ENCODE peak calls at places on chromosomes 12 and 14, in four cellular contexts. C is dorsolateral prefrontal cortex, A is progenitor cell of endocrine pancreas, D is chondrocyte. N is an unnamed sample.

GRCh38 chr14:88535813-88536212 is 19.0 kb downstream of the PTPN21 start:
- DNase-seq in D (no peak), A (no peak), C (no peak), N (no peak)

GRCh38 chr12:71710276-71711125 is 24.6 kb downstream of the TMEM19 start:
- DNase-seq in C (no peak), A (no peak), D (no peak), N (no peak)

GRCh38 chr12:131941116-131941986 is 8.4 kb upstream of the EP400 start:
- DNase-seq in A (no peak), D (peak; percentile 86), C (peak; percentile 26), N (no peak)

GRCh38 chr14:26730929-26731618 is 133.2 kb upstream of the NOVA1 start:
- DNase-seq in D (no peak), A (peak; percentile 8), C (peak; percentile 39), N (peak; percentile 8)

GRCh38 chr12:131347345-131347714 is 363.6 kb upstream of the SFSWAP start:
- DNase-seq in A (no peak), D (no peak), C (no peak), N (no peak)

GRCh38 chr14:23727566-23728335 is 91.6 kb downstream of the DHRS2 start:
- DNase-seq in A (no peak), C (no peak), D (no peak), N (no peak)

GRCh38 chr12:53069621-53070410 is 9.4 kb downstream of the SPRYD3 start:
- DNase-seq in C (no peak), D (peak; percentile 47), A (no peak), N (no peak)

GRCh38 chr12:64674367-64674922 is 64.2 kb downstream of the RASSF3 start:
- DNase-seq in D (no peak), C (no peak), A (no peak), N (no peak)

GRCh38 chr14:96832351-96832750 is 35.2 kb downstream of the VRK1 start:
- DNase-seq in A (no peak), D (no peak), C (no peak), N (no peak)

GRCh38 chr12:54126696-54127537 is 61.9 kb downstream of the SMUG1 start:
- DNase-seq in D (no peak), C (no peak), A (no peak), N (no peak)

GRCh38 chr14:22657861-22658260 is 13.7 kb upstream of the OR6J1 start:
- DNase-seq in C (no peak), D (no peak), A (no peak), N (no peak)

GRCh38 chr12:127145929-127146789 is 1120.8 kb upstream of the TMEM132C start:
- DNase-seq in A (no peak), C (peak; percentile 85), D (peak; percentile 91), N (no peak)

GRCh38 chr12:75711276-75711675 is 199.9 kb upstream of the KRR1 start:
- DNase-seq in C (no peak), A (no peak), D (no peak), N (no peak)

GRCh38 chr12:90839340-90839739 is 115.6 kb downstream of the CCER1 start:
- DNase-seq in C (no peak), A (no peak), D (no peak), N (no peak)

GRCh38 chr12:78760906-78761305 is 103.7 kb upstream of the SYT1 start:
- DNase-seq in C (no peak), A (no peak), D (no peak), N (no peak)

DNA sequence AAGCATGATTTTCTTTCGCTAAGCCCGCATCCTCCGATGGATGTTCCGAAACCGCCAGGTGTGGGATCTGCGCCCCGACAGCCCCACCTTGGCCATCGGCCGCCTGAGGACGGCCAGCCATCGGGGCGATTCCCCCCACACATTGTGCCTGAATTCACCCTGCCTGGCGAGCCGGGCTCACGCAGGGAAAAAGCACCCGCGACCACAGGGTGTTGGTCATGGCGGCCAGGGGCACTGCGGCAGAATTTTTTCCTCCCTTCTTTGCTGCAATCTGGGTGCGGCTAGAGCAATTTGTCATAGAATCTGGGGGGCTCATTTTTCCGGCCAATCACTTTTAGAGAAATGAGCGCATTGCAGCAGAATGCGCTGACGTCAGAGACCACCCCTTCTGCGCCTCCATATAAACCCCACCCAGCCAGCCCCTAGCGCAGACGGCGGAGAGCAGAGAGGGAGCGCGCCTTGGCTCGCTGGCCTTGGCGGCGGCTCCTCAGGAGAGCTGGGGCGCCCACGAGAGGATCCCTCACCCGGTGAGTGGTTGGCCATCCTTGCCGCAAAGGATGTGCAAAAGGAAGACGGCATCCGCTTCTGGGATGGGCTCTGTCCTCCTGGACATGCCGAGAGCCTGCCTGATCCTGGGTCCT is at the start of gene MEG3:
- DNase-seq in C (peak; percentile 74), A (no peak), D (no peak), N (no peak)
- TF ChIP-seq CTCF in C (no peak), A (no peak), D (no peak), N (no peak)

DNA sequence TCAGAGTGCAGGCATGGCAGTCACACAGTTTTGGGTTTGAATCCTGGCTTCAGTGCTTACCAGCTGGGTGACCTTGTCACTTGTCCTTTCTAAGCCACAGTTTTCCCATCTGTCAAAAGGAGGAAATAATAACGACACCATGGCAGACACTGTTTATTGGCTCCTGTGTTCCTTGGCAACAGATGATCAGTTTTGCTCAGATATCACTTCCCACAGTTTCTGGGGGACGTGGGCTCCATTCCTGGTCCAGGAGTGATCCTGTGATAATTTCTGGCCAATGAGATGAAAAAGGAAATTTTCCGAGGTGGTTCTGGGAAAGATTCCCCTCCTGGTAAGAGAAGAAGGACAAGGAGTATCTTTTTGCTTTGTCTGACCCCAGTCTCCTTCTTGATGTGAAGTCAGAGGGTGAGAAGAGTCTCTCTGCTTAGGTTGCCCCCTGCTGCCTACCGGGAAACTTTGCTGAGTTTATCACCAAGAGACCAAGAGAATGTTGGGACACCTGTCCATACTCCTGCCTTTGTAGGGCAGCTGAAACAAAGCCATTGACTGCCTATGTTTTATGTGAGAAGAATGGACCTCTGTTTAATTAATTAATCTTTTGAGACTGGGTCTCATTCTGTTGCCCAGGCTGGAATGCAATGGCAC is 178.9 kb upstream of the NRXN3 start:
- DNase-seq in D (no peak), A (no peak), C (no peak), N (no peak)
- TF ChIP-seq CTCF in D (no peak), A (peak; percentile 22), C (peak; percentile 39), N (peak; percentile 32)

GRCh38 chr14:61570188-61570960 is 124.9 kb upstream of the HIF1A start:
- DNase-seq in C (no peak), D (no peak), A (no peak), N (no peak)

GRCh38 chr14:61569783-61570182 is 125.5 kb upstream of the HIF1A start:
- DNase-seq in A (no peak), C (no peak), D (no peak), N (no peak)

GRCh38 chr14:61569308-61569707 is 126.0 kb upstream of the HIF1A start:
- DNase-seq in C (no peak), D (no peak), A (no peak), N (no peak)

GRCh38 chr14:61567838-61568571 is 127.3 kb upstream of the HIF1A start:
- DNase-seq in A (no peak), C (no peak), D (no peak), N (no peak)

GRCh38 chr14:61568572-61569011 is 126.7 kb upstream of the HIF1A start:
- DNase-seq in C (no peak), D (no peak), A (peak; percentile 22), N (no peak)
- TF ChIP-seq CTCF in C (no peak), D (no peak), A (peak; percentile 33), N (peak; percentile 25)

DNA sequence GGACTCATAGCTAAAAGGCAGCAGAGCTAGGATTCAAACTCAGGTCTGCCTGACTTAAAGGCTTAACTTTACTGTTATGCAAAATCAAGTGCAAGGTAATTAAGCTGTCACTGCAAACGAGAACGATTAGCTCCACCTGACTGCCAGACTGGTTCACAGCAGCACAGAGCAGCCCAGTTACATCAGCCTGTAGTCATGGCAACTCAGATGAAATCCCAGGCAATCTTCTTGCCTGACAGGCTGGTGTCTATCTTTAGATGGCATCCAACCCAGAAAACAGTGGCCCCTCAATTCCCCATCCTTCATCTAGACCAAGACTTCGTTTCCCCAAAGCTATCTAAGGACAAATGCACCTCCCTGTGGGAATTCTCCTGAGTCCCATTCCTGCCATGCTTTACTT is 77.3 kb upstream of the ACTN1 start:
- DNase-seq in C (no peak), A (no peak), D (no peak), N (no peak)
- TF ChIP-seq CTCF in C (peak; percentile 15), A (no peak), D (peak; percentile 43), N (no peak)

GRCh38 chr12:125065021-125065752 is at the start of gene AACS:
- DNase-seq in A (peak; percentile 72), C (peak; percentile 82), D (no peak), N (peak; percentile 73)

GRCh38 chr12:125064492-125064891 is 743 bp upstream of the AACS start:
- DNase-seq in C (no peak), D (no peak), A (no peak), N (no peak)

GRCh38 chr12:125069616-125070015 is 4.4 kb downstream of the AACS start:
- DNase-seq in D (no peak), A (no peak), C (peak; percentile 52), N (no peak)

GRCh38 chr12:125068391-125068790 is 3.2 kb downstream of the AACS start:
- DNase-seq in A (no peak), C (no peak), D (no peak), N (no peak)

DNA sequence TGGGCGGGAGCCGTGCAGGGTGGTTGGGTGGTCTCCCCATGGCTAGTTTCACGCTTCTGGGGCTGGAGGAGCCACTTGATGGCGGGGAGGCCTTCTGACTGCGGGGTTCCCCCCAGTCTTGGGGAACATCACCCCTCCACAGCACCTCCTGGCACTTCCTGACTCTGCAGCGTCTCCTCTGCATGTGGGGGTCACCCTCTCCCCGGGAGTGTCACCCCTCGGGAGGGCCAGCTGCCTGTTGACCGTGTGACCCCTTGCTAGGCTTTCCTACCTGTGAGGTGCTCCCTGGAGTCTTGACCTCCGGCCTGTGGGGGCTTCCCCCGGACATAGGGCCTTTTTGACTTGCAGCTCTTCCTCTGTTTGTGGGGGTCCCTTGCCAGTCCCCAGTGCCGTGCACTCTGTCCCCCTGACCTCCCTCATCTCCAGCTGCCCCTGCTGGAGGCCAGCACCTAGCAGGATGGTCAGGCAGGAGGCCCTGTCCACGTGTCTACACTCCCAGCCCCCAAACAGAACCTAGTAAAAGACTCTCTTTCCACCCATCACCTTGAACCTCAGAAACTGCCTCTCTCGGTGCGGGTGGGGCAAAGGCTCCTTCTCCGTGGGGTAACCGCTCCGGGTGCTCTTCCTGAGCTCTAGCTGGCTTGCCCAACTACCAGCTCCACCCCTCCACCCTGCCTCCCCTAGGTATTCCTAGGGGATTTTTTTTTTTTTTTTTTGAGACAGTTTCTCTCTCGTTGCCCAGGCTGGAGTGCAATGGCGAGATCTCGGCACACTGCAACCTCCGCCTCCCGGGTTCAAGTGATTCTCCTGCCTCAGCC is 727 bp downstream of the AACS start:
- DNase-seq in A (no peak), D (no peak), C (no peak), N (no peak)
- TF ChIP-seq CTCF in A (no peak), D (no peak), C (no peak), N (no peak)